ENCODE peak calls at places on chromosomes 5 and 9, in six cellular contexts. S, X, T, M, U and R are unnamed samples.
A peak's percentile ranks its signal among the peaks of the same experiment; 100 is the strongest.

GRCh38 chr5:150219142-150219541 is 29.3 kb downstream of the SLC6A7 start:
- DNase-seq in T (no peak), X (no peak), S (no peak), M (no peak), U (no peak), R (no peak)

GRCh38 chr5:143812085-143812705 is at the start of gene HMHB1:
- DNase-seq in U (no peak), T (no peak), X (no peak), M (no peak), S (no peak), R (no peak)

GRCh38 chr5:83715316-83716060 is 5.2 kb downstream of the HAPLN1 start:
- DNase-seq in U (no peak), T (no peak), S (no peak), M (no peak), X (no peak), R (no peak)

GRCh38 chr5:122816726-122817125 is 28.7 kb upstream of the SNX24 start:
- DNase-seq in M (no peak), T (no peak), X (no peak), S (no peak), U (no peak), R (no peak)

GRCh38 chr5:142543951-142544753 is 141.7 kb downstream of the FGF1 start:
- DNase-seq in T (no peak), U (no peak), M (no peak), X (no peak), S (no peak), R (no peak)

GRCh38 chr5:167339205-167339604 is 952.2 kb upstream of the WWC1 start:
- DNase-seq in U (no peak), S (no peak), M (no peak), T (no peak), X (no peak), R (no peak)

GRCh38 chr9:32378496-32378895 is 5.9 kb upstream of the ACO1 start:
- DNase-seq in X (peak; percentile 29), S (no peak), U (no peak), M (peak; percentile 66), T (peak; percentile 60), R (no peak)

GRCh38 chr9:82957526-82958379 is 105.2 kb downstream of the RASEF start:
- DNase-seq in X (no peak), S (no peak), M (no peak), U (no peak), T (no peak), R (no peak)

GRCh38 chr9:137227057-137227852 is at the start of gene RNF224:
- DNase-seq in U (peak; percentile 85), X (peak; percentile 96), T (no peak), M (peak; percentile 91), S (peak; percentile 90), R (peak; percentile 98)
- TF ChIP-seq POLR2A in U (no peak), X (no peak), T (no peak), M (no peak), S (no peak), R (no peak)

DNA sequence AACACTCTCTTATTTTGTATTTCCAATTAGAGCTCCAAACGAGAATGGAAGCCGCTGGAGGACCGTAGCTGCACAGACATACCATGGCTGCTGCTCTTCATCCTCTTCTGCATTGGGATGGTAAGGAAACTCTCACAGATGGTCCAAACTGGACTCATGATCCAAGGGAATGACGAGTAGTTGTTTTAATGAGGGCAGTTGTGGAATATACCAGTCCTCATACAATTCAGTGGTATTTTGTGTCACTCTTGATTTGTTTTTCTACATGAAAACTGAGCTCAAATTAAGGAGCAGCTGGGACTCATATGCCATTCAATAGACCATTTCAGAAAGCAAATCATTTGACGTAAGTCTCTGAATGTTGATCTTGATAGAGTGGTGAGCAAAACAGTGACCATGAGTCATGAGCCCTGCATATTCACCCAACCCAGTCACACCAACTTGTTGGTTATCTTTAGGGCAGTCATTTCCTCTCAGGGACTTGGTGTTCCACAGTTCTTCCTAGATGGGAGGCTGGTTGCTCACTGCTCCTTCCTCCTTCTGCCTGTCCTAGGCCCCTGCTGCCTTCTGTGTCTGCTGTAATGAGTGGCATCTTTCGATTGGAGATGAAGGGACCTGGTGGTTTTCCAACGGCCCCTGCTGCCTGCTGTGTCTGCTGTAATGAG is 54.9 kb downstream of the SLC44A1 start:
- DNase-seq in M (peak; percentile 65), X (peak; percentile 73), T (no peak), U (no peak), S (no peak), R (peak; percentile 91)
- TF ChIP-seq POLR2A in M (no peak), X (peak; percentile 39), T (no peak), U (no peak), S (no peak), R (no peak)

GRCh38 chr5:77629553-77630245 is 8.8 kb downstream of the OTP start:
- DNase-seq in U (no peak), X (peak; percentile 10), M (no peak), T (peak; percentile 72), S (no peak), R (no peak)

GRCh38 chr5:77628840-77629552 is 9.5 kb downstream of the OTP start:
- DNase-seq in M (no peak), X (no peak), U (no peak), T (peak; percentile 85), S (no peak), R (no peak)

GRCh38 chr5:77632526-77633268 is 5.8 kb downstream of the OTP start:
- DNase-seq in U (no peak), T (no peak), M (no peak), S (no peak), X (no peak), R (no peak)

GRCh38 chr5:77631166-77631582 is 7.3 kb downstream of the OTP start:
- DNase-seq in X (no peak), S (no peak), U (no peak), T (no peak), M (no peak), R (no peak)

GRCh38 chr5:77630246-77631165 is 8.0 kb downstream of the OTP start:
- DNase-seq in T (peak; percentile 47), X (peak; percentile 56), U (no peak), S (peak; percentile 60), M (no peak), R (no peak)
- TF ChIP-seq POLR2A in T (no peak), X (peak; percentile 31), U (no peak), S (no peak), M (no peak), R (peak; percentile 77)

GRCh38 chr5:72108200-72109050 is 1.1 kb downstream of the MAP1B start:
- DNase-seq in T (no peak), U (peak; percentile 85), X (peak; percentile 40), S (no peak), M (peak; percentile 87), R (peak; percentile 63)
- TF ChIP-seq POLR2A in T (no peak), U (peak; percentile 23), X (no peak), S (no peak), M (peak; percentile 49), R (no peak)

GRCh38 chr5:75668348-75668895 is 48.8 kb downstream of the POC5 start:
- DNase-seq in M (no peak), U (no peak), X (no peak), S (no peak), T (no peak), R (no peak)

GRCh38 chr5:75671506-75671905 is 45.7 kb downstream of the POC5 start:
- DNase-seq in X (no peak), S (no peak), U (no peak), M (no peak), T (no peak), R (no peak)

GRCh38 chr5:75670571-75670970 is 46.7 kb downstream of the POC5 start:
- DNase-seq in U (no peak), M (no peak), T (no peak), X (no peak), S (no peak), R (no peak)

GRCh38 chr5:75667586-75667985 is 49.7 kb downstream of the POC5 start:
- DNase-seq in M (no peak), U (no peak), S (no peak), X (no peak), T (no peak), R (no peak)

DNA sequence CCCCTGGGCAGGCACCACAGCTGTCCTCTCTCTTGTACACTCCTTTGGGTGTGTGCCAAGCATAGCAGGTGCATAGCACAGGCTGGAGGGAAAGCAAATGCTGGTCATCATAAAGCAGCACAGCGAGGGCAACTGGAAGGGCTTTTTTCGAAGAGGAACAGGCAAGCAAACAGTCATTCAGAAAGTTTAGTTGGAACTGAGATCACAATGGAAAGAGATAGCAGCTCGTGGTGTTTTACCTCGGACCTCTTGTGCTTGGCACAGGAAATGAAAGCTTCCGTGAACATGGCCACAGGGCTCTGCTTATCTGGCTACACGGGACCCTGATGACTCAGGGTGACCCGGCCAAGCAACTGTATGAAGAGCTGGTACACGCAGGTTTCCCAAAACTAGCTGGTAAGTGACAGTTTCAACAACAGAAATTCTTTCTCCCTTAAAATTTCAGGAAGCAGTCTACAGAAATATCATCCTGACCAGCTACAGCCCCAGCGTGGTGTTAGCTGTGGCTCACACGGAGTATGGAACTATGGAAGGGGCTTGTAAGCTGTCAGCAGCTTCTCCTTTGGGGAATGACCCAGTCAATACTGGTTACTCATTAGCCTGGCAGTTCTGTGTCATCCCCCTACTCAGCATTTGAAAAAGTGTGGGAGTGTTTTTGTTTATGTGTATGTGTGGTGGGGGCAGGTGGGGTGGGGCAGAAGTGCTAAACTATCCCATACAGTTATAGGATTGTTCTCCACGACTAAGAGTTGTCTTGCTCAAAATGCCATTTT is 48.1 kb downstream of the POC5 start:
- DNase-seq in X (peak; percentile 55), S (peak; percentile 58), M (peak; percentile 85), T (no peak), U (no peak), R (peak; percentile 33)
- TF ChIP-seq POLR2A in X (no peak), S (no peak), M (peak; percentile 42), T (no peak), U (no peak), R (no peak)

GRCh38 chr5:109855056-109855455 is 165.3 kb downstream of the MAN2A1 start:
- DNase-seq in S (no peak), M (no peak), U (no peak), X (no peak), T (no peak), R (no peak)
- TF ChIP-seq POLR2A in S (no peak), M (no peak), U (no peak), X (no peak), T (no peak), R (no peak)

DNA sequence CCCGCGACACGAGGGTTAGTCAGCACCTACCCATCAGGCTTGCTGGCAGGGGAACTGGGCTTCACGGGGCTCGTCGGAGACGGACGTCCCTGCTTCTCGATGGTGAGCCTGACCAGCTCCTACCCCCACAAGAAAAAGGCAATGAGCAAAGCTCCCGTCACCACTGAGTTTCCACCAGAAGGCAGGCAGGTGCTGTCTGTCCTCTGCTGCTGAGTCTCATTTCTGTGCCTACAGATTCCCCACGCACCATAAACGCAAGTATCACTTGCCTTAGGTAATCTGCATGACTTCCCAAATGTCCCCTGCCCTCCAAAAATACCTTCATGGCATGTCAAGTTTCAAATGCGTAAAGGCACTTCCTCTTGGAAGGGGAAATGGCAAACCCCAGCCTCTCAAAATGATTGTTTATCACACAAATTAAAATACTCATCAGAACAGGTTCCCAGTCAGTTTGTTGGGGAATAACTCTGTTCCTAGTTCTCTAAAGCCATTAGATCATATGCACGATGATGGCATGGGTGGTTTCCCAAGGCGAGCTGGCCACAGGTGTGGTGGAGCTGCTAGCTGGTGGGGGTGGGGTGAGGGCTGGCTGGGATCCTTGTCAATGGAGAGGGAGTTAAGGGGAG is 85.0 kb downstream of the PRRT1B start:
- DNase-seq in X (peak; percentile 62), U (no peak), T (no peak), S (no peak), M (no peak), R (no peak)
- TF ChIP-seq POLR2A in X (peak; percentile 10), U (no peak), T (no peak), S (no peak), M (no peak), R (no peak)